ENCODE peak calls at places on chromosome 1, in nine cellular contexts. One of them, this sample, is unnamed.

GRCh38 chr1:189970331-189971230 is 507.1 kb downstream of the BRINP3 start:
- DNase-seq in uterus: no peak
- DNase-seq in spleen: no peak
- DNase-seq in A549: no peak
- DNase-seq in sigmoid colon: no peak
- DNase-seq in effector memory CD4-positive, alpha-beta T cell: no peak
- DNase-seq in SJSA1: no peak
- DNase-seq in CD8-positive, alpha-beta T cell: no peak
- DNase-seq in thoracic aorta: no peak
- DNase-seq in this sample: no peak

GRCh38 chr1:229563241-229563640 is 4.7 kb upstream of the ABCB10 start:
- DNase-seq in uterus: no peak
- DNase-seq in spleen: no peak
- DNase-seq in A549: no peak
- DNase-seq in sigmoid colon: no peak
- DNase-seq in effector memory CD4-positive, alpha-beta T cell: no peak
- DNase-seq in SJSA1: no peak
- DNase-seq in CD8-positive, alpha-beta T cell: no peak
- DNase-seq in thoracic aorta: no peak
- DNase-seq in this sample: no peak

GRCh38 chr1:179175011-179175934 is 54.2 kb downstream of the ABL2 start:
- DNase-seq in uterus: no peak
- DNase-seq in spleen: no peak
- DNase-seq in A549: no peak
- DNase-seq in sigmoid colon: no peak
- DNase-seq in effector memory CD4-positive, alpha-beta T cell: no peak
- DNase-seq in SJSA1: peak
- DNase-seq in CD8-positive, alpha-beta T cell: no peak
- DNase-seq in thoracic aorta: no peak
- DNase-seq in this sample: peak

GRCh38 chr1:25135903-25136302 is 96.4 kb downstream of the SYF2 start:
- DNase-seq in uterus: no peak
- DNase-seq in spleen: no peak
- DNase-seq in A549: no peak
- DNase-seq in sigmoid colon: no peak
- DNase-seq in effector memory CD4-positive, alpha-beta T cell: no peak
- DNase-seq in SJSA1: no peak
- DNase-seq in CD8-positive, alpha-beta T cell: no peak
- DNase-seq in thoracic aorta: no peak
- DNase-seq in this sample: no peak

GRCh38 chr1:236507022-236507700 is 16.6 kb upstream of the LGALS8 start:
- DNase-seq in uterus: no peak
- DNase-seq in spleen: no peak
- DNase-seq in A549: no peak
- DNase-seq in sigmoid colon: no peak
- DNase-seq in effector memory CD4-positive, alpha-beta T cell: no peak
- DNase-seq in SJSA1: peak
- DNase-seq in CD8-positive, alpha-beta T cell: no peak
- DNase-seq in thoracic aorta: no peak
- DNase-seq in this sample: no peak

GRCh38 chr1:42737257-42737656 is 2.8 kb downstream of the CLDN19 start:
- DNase-seq in uterus: no peak
- DNase-seq in spleen: no peak
- DNase-seq in A549: no peak
- DNase-seq in sigmoid colon: no peak
- DNase-seq in effector memory CD4-positive, alpha-beta T cell: no peak
- DNase-seq in SJSA1: no peak
- DNase-seq in CD8-positive, alpha-beta T cell: no peak
- DNase-seq in thoracic aorta: no peak
- DNase-seq in this sample: peak

GRCh38 chr1:230268371-230269170 is 157.6 kb downstream of the PGBD5 start:
- DNase-seq in uterus: no peak
- DNase-seq in spleen: peak
- DNase-seq in A549: peak
- DNase-seq in sigmoid colon: no peak
- DNase-seq in effector memory CD4-positive, alpha-beta T cell: no peak
- DNase-seq in SJSA1: peak
- DNase-seq in CD8-positive, alpha-beta T cell: no peak
- DNase-seq in thoracic aorta: no peak
- DNase-seq in this sample: no peak

GRCh38 chr1:48202030-48202752 is 20.3 kb upstream of the SLC5A9 start:
- DNase-seq in uterus: peak
- DNase-seq in spleen: peak
- DNase-seq in A549: peak
- DNase-seq in sigmoid colon: peak
- DNase-seq in effector memory CD4-positive, alpha-beta T cell: no peak
- DNase-seq in SJSA1: peak
- DNase-seq in CD8-positive, alpha-beta T cell: peak
- DNase-seq in thoracic aorta: no peak
- DNase-seq in this sample: peak

GRCh38 chr1:185733818-185734709 is at the start of gene HMCN1:
- DNase-seq in uterus: peak
- DNase-seq in spleen: peak
- DNase-seq in A549: peak
- DNase-seq in sigmoid colon: peak
- DNase-seq in effector memory CD4-positive, alpha-beta T cell: no peak
- DNase-seq in SJSA1: peak
- DNase-seq in CD8-positive, alpha-beta T cell: no peak
- DNase-seq in thoracic aorta: peak
- DNase-seq in this sample: peak

GRCh38 chr1:247411583-247412295 is 4.2 kb upstream of the NLRP3 start:
- DNase-seq in uterus: no peak
- DNase-seq in spleen: no peak
- DNase-seq in A549: no peak
- DNase-seq in sigmoid colon: no peak
- DNase-seq in effector memory CD4-positive, alpha-beta T cell: no peak
- DNase-seq in SJSA1: no peak
- DNase-seq in CD8-positive, alpha-beta T cell: no peak
- DNase-seq in thoracic aorta: no peak
- DNase-seq in this sample: no peak

GRCh38 chr1:243264718-243265117 is 8.9 kb downstream of the SDCCAG8 start:
- DNase-seq in uterus: no peak
- DNase-seq in spleen: no peak
- DNase-seq in A549: no peak
- DNase-seq in sigmoid colon: no peak
- DNase-seq in effector memory CD4-positive, alpha-beta T cell: no peak
- DNase-seq in SJSA1: no peak
- DNase-seq in CD8-positive, alpha-beta T cell: no peak
- DNase-seq in thoracic aorta: no peak
- DNase-seq in this sample: no peak

GRCh38 chr1:235129774-235130570 is 1.3 kb upstream of the TOMM20 start:
- DNase-seq in uterus: no peak
- DNase-seq in spleen: no peak
- DNase-seq in A549: no peak
- DNase-seq in sigmoid colon: no peak
- DNase-seq in effector memory CD4-positive, alpha-beta T cell: no peak
- DNase-seq in SJSA1: no peak
- DNase-seq in CD8-positive, alpha-beta T cell: no peak
- DNase-seq in thoracic aorta: no peak
- DNase-seq in this sample: no peak

GRCh38 chr1:46171351-46171750 is 3.5 kb upstream of the TSPAN1 start:
- DNase-seq in uterus: peak
- DNase-seq in spleen: no peak
- DNase-seq in A549: no peak
- DNase-seq in sigmoid colon: no peak
- DNase-seq in effector memory CD4-positive, alpha-beta T cell: no peak
- DNase-seq in SJSA1: no peak
- DNase-seq in CD8-positive, alpha-beta T cell: no peak
- DNase-seq in thoracic aorta: no peak
- DNase-seq in this sample: peak

GRCh38 chr1:11979453-11979817 is 809 bp upstream of the MFN2 start:
- DNase-seq in uterus: no peak
- DNase-seq in spleen: peak
- DNase-seq in A549: no peak
- DNase-seq in sigmoid colon: no peak
- DNase-seq in effector memory CD4-positive, alpha-beta T cell: no peak
- DNase-seq in SJSA1: no peak
- DNase-seq in CD8-positive, alpha-beta T cell: no peak
- DNase-seq in thoracic aorta: peak
- DNase-seq in this sample: no peak

GRCh38 chr1:8136766-8137165 is 110.7 kb upstream of the ERRFI1 start:
- DNase-seq in uterus: no peak
- DNase-seq in spleen: no peak
- DNase-seq in A549: no peak
- DNase-seq in sigmoid colon: no peak
- DNase-seq in effector memory CD4-positive, alpha-beta T cell: no peak
- DNase-seq in SJSA1: no peak
- DNase-seq in CD8-positive, alpha-beta T cell: no peak
- DNase-seq in thoracic aorta: no peak
- DNase-seq in this sample: no peak
- H3K27ac ChIP-seq in uterus: peak
- H3K27ac ChIP-seq in spleen: no peak
- H3K27ac ChIP-seq in A549: peak
- H3K27ac ChIP-seq in sigmoid colon: peak
- H3K27ac ChIP-seq in effector memory CD4-positive, alpha-beta T cell: no peak
- H3K27ac ChIP-seq in SJSA1: no peak
- H3K27ac ChIP-seq in CD8-positive, alpha-beta T cell: no peak
- H3K27ac ChIP-seq in thoracic aorta: peak
- H3K27ac ChIP-seq in this sample: no peak

DNA sequence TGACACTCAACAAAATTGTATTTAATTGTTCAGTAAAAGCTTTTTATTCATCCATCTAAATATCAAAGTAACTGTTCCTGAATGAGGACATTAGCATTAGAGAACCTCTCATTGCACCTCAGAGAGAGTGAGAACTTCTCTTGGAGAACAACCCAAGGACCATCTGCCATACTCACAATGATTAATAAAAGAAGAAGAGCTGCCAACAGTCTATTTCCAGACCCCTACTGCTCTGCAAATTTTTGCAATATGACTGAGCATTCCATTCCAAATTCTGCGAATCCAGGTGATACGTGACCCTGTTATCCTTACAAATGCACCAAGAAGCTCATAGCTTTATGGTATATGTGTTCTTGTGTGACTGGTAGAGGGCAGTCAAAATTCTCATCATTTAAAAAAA is 422.5 kb downstream of the NEGR1 start:
- DNase-seq in uterus: no peak
- DNase-seq in spleen: no peak
- DNase-seq in A549: no peak
- DNase-seq in sigmoid colon: no peak
- DNase-seq in effector memory CD4-positive, alpha-beta T cell: no peak
- DNase-seq in SJSA1: no peak
- DNase-seq in CD8-positive, alpha-beta T cell: no peak
- DNase-seq in thoracic aorta: no peak
- DNase-seq in this sample: no peak
- H3K27ac ChIP-seq in uterus: no peak
- H3K27ac ChIP-seq in spleen: no peak
- H3K27ac ChIP-seq in A549: no peak
- H3K27ac ChIP-seq in sigmoid colon: no peak
- H3K27ac ChIP-seq in effector memory CD4-positive, alpha-beta T cell: no peak
- H3K27ac ChIP-seq in SJSA1: no peak
- H3K27ac ChIP-seq in CD8-positive, alpha-beta T cell: no peak
- H3K27ac ChIP-seq in thoracic aorta: no peak
- H3K27ac ChIP-seq in this sample: no peak

DNA sequence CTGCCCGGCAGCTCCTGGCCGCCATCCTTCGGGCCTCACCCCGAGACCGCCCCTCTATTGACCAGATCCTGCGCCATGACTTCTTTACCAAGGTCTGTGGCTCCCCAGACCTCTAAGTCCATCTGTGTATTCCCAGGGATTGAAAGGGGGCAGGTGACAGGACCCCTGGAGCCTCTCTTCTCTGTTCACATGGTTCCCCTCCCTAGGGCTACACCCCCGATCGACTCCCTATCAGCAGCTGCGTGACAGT is 2.8 kb downstream of the PLK3 start:
- DNase-seq in uterus: no peak
- DNase-seq in spleen: no peak
- DNase-seq in A549: no peak
- DNase-seq in sigmoid colon: no peak
- DNase-seq in effector memory CD4-positive, alpha-beta T cell: no peak
- DNase-seq in SJSA1: no peak
- DNase-seq in CD8-positive, alpha-beta T cell: no peak
- DNase-seq in thoracic aorta: no peak
- DNase-seq in this sample: no peak
- H3K27ac ChIP-seq in uterus: peak
- H3K27ac ChIP-seq in spleen: no peak
- H3K27ac ChIP-seq in A549: peak
- H3K27ac ChIP-seq in sigmoid colon: no peak
- H3K27ac ChIP-seq in effector memory CD4-positive, alpha-beta T cell: peak
- H3K27ac ChIP-seq in SJSA1: no peak
- H3K27ac ChIP-seq in CD8-positive, alpha-beta T cell: no peak
- H3K27ac ChIP-seq in thoracic aorta: peak
- H3K27ac ChIP-seq in this sample: no peak

GRCh38 chr1:54566438-54567141 is 18.6 kb downstream of the ACOT11 start:
- DNase-seq in uterus: no peak
- DNase-seq in spleen: no peak
- DNase-seq in A549: no peak
- DNase-seq in sigmoid colon: no peak
- DNase-seq in effector memory CD4-positive, alpha-beta T cell: no peak
- DNase-seq in SJSA1: no peak
- DNase-seq in CD8-positive, alpha-beta T cell: no peak
- DNase-seq in thoracic aorta: no peak
- DNase-seq in this sample: no peak

GRCh38 chr1:54567961-54568360 is 19.9 kb downstream of the ACOT11 start:
- DNase-seq in uterus: no peak
- DNase-seq in spleen: no peak
- DNase-seq in A549: no peak
- DNase-seq in sigmoid colon: peak
- DNase-seq in effector memory CD4-positive, alpha-beta T cell: no peak
- DNase-seq in SJSA1: no peak
- DNase-seq in CD8-positive, alpha-beta T cell: no peak
- DNase-seq in thoracic aorta: no peak
- DNase-seq in this sample: no peak

GRCh38 chr1:54565113-54565501 is 17.1 kb downstream of the ACOT11 start:
- DNase-seq in uterus: no peak
- DNase-seq in spleen: peak
- DNase-seq in A549: no peak
- DNase-seq in sigmoid colon: peak
- DNase-seq in effector memory CD4-positive, alpha-beta T cell: no peak
- DNase-seq in SJSA1: no peak
- DNase-seq in CD8-positive, alpha-beta T cell: no peak
- DNase-seq in thoracic aorta: no peak
- DNase-seq in this sample: no peak

GRCh38 chr1:54559771-54560231 is 11.8 kb downstream of the ACOT11 start:
- DNase-seq in uterus: no peak
- DNase-seq in spleen: peak
- DNase-seq in A549: no peak
- DNase-seq in sigmoid colon: peak
- DNase-seq in effector memory CD4-positive, alpha-beta T cell: no peak
- DNase-seq in SJSA1: no peak
- DNase-seq in CD8-positive, alpha-beta T cell: no peak
- DNase-seq in thoracic aorta: no peak
- DNase-seq in this sample: peak

DNA sequence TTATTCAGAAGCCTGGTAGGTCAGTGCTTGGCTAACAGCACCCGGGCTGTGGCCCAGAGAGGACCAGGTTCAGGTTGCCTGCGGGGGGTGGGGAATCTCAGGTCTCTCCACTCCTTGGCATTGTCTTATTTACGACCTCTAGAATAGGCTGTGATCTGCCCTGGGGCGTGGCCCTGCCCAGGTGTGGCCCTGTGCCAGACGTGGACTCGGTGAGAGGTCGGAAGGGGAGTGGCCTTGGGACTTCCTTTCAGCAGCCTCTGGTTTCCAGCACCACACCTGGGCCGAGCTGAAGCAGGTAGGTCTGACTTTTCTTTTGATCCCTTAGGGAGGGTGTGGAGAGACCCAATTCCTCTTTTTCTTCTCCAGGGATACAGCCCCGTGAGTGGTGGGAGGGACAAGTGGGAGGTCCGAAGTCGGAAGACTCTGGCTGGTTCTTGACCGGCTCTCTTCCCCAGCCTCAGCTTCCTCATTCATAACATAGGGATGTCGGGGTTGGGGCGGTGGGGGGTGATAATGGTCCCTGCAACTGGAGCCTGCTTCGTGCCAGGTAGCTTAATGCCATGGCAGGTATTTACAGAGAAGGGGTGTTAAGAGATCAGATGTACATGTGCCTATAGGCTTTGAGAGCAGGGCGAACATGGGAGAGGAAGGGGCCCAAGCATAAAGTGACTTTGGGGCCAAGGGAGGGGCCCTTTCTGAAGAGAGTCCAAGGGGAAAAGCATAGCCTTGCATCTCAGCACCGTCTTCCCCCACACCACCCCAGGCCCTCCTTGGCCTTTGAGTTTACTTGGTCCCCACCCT is 16.5 kb downstream of the ACOT11 start:
- DNase-seq in uterus: no peak
- DNase-seq in spleen: peak
- DNase-seq in A549: no peak
- DNase-seq in sigmoid colon: peak
- DNase-seq in effector memory CD4-positive, alpha-beta T cell: no peak
- DNase-seq in SJSA1: no peak
- DNase-seq in CD8-positive, alpha-beta T cell: no peak
- DNase-seq in thoracic aorta: no peak
- DNase-seq in this sample: no peak
- H3K27ac ChIP-seq in uterus: no peak
- H3K27ac ChIP-seq in spleen: no peak
- H3K27ac ChIP-seq in A549: no peak
- H3K27ac ChIP-seq in sigmoid colon: no peak
- H3K27ac ChIP-seq in effector memory CD4-positive, alpha-beta T cell: no peak
- H3K27ac ChIP-seq in SJSA1: no peak
- H3K27ac ChIP-seq in CD8-positive, alpha-beta T cell: no peak
- H3K27ac ChIP-seq in thoracic aorta: no peak
- H3K27ac ChIP-seq in this sample: no peak

This sample was measured in right cardiac atrium.